ENCODE peak calls at places on chromosomes 7 and 10, in seven cellular contexts. P is heart left ventricle, K is uterus, Z is psoas muscle, V is lower lobe of right lung, N is cardiac muscle cell, I is pancreas. R is an unnamed sample.

GRCh38 chr7:151579642-151580041 is 59.9 kb upstream of the RHEB start:
- DNase-seq in Z (no peak), P (no peak), N (no peak), V (no peak), I (no peak), K (no peak), R (no peak)

GRCh38 chr10:126586878-126587277 is 83.6 kb downstream of the C10orf90 start:
- DNase-seq in Z (no peak), I (no peak), N (no peak), V (no peak), P (no peak), K (no peak), R (no peak)

GRCh38 chr10:58319599-58319998 is 15.2 kb upstream of the UBE2D1 start:
- DNase-seq in V (no peak), Z (no peak), I (no peak), P (no peak), N (no peak), K (no peak), R (no peak)

GRCh38 chr10:70678757-70679489 is 6.6 kb downstream of the ADAMTS14 start:
- DNase-seq in V (no peak), K (no peak), N (no peak), P (no peak), Z (no peak), I (no peak), R (no peak)

GRCh38 chr10:28179490-28180099 is 123.3 kb downstream of the MPP7 start:
- DNase-seq in V (no peak), I (no peak), N (peak), K (peak), P (no peak), Z (no peak), R (peak)

GRCh38 chr7:65609131-65609530 is 235.5 kb downstream of the ZNF92 start:
- DNase-seq in K (no peak), V (no peak), N (no peak), P (no peak), Z (no peak), I (no peak), R (no peak)

GRCh38 chr10:64173826-64174225 is 652.6 kb downstream of the REEP3 start:
- DNase-seq in P (no peak), Z (no peak), I (no peak), N (no peak), K (no peak), V (no peak), R (no peak)

GRCh38 chr7:127978421-127978820 is 52.8 kb downstream of the LRRC4 start:
- DNase-seq in V (no peak), Z (no peak), I (no peak), N (no peak), P (no peak), K (no peak), R (no peak)

GRCh38 chr7:127629268-127629854 is 11.4 kb upstream of the PAX4 start:
- DNase-seq in V (no peak), P (no peak), N (peak), I (peak), Z (no peak), K (no peak), R (no peak)

GRCh38 chr10:61635946-61636345 is 26.8 kb upstream of the CABCOCO1 start:
- DNase-seq in Z (no peak), I (no peak), N (no peak), P (no peak), V (no peak), K (no peak), R (no peak)

GRCh38 chr10:84237199-84238051 is 3.9 kb downstream of the LRIT1 start:
- DNase-seq in I (no peak), P (peak), Z (no peak), K (no peak), N (peak), V (no peak), R (no peak)

GRCh38 chr10:123562811-123563580 is 103.2 kb upstream of the GPR26 start:
- DNase-seq in V (no peak), I (no peak), K (no peak), N (no peak), P (no peak), Z (no peak), R (no peak)

GRCh38 chr10:3538291-3538849 is 246.6 kb downstream of the KLF6 start:
- DNase-seq in N (no peak), V (no peak), K (no peak), Z (no peak), P (no peak), I (no peak), R (no peak)

GRCh38 chr10:93245772-93246171 is 172.1 kb downstream of the CYP26A1 start:
- DNase-seq in N (no peak), I (no peak), V (no peak), P (no peak), K (no peak), Z (no peak), R (no peak)

GRCh38 chr7:1059200-1060091 is 15.1 kb downstream of the GPR146 start:
- DNase-seq in Z (peak), V (peak), N (peak), P (peak), K (no peak), I (no peak), R (peak)

GRCh38 chr10:83612746-83613145 is 526.6 kb upstream of the GHITM start:
- DNase-seq in N (peak), V (no peak), K (no peak), I (no peak), Z (no peak), P (no peak), R (no peak)

GRCh38 chr7:47418910-47419309 is 163.0 kb downstream of the TNS3 start:
- DNase-seq in Z (no peak), K (peak), N (no peak), P (no peak), V (no peak), I (no peak), R (no peak)

GRCh38 chr7:35792472-35793224 is 8.2 kb upstream of the SEPTIN7 start:
- DNase-seq in K (no peak), P (no peak), N (no peak), Z (no peak), V (no peak), I (no peak), R (no peak)

GRCh38 chr7:77570330-77571011 is 33.4 kb downstream of the PTPN12 start:
- DNase-seq in I (no peak), P (no peak), V (no peak), Z (no peak), N (no peak), K (no peak), R (no peak)

GRCh38 chr7:105521027-105521730 is 892 bp downstream of the PUS7 start:
- DNase-seq in P (peak), Z (peak), N (peak), K (peak), V (peak), I (peak), R (no peak)

GRCh38 chr7:45923290-45923689 is 2.2 kb upstream of the IGFBP3 start:
- DNase-seq in V (peak), N (peak), P (peak), K (peak), I (peak), Z (peak), R (no peak)

GRCh38 chr7:112970771-112971170 is 115.9 kb downstream of the GPR85 start:
- DNase-seq in P (no peak), Z (no peak), V (no peak), N (no peak), K (no peak), I (no peak), R (no peak)

GRCh38 chr10:95655571-95656290 is 780 bp downstream of the ALDH18A1 start:
- DNase-seq in V (no peak), K (no peak), Z (no peak), N (peak), P (no peak), I (no peak), R (peak)

DNA sequence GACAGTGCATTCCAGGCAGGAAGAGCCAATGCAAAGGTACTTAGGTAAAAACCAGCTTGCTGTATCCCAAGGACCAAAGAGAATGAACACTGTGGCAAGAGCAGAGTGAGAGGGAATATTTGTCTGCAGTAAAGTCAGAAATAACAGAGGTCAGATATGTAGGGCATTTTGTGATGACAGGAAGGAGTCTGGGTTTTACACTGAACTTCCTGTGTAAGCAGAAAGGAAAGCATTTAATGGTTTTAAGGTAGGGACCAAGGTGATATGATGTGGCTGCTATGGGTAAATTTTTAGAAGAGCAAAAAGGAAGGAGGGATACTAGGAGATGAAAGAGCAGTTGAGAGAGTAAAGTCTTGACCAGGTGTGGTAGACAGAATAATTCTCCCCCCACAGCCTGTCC is 10.1 kb downstream of the ABCB1 start:
- DNase-seq in Z (no peak), P (no peak), K (no peak), V (no peak), I (no peak), N (no peak), R (no peak)
- H3K4me3 ChIP-seq in Z (no peak), P (no peak), K (no peak), V (no peak), I (no peak), N (no peak), R (no peak)

DNA sequence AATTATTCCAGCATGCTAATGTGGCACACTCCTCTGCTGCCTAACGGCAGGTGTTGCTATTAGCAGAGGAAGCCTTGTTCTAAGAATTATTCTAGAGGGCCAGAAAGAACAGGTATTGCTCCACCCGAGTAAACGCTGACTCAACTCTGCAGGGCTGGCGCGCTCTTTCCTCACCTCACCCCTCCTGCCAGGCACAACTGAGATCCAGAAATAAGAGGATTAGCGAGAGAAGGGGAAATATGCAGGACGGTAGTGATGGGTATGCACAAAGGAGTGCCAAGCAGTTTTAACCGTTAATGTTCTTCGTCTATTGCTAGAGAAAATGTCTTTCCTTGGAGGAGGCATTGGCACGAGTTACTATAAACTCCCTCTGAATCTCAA is 382 bp upstream of the SCIN start:
- DNase-seq in I (no peak), V (peak), P (no peak), N (no peak), Z (no peak), K (no peak), R (no peak)
- H3K4me3 ChIP-seq in I (peak), V (peak), P (peak), N (peak), Z (peak), K (peak), R (no peak)

GRCh38 chr10:99520040-99520803 is 12.5 kb upstream of the NKX2-3 start:
- DNase-seq in P (no peak), Z (no peak), K (no peak), I (no peak), N (no peak), V (no peak), R (no peak)
- H3K4me3 ChIP-seq in P (no peak), Z (no peak), K (no peak), I (no peak), N (peak), V (no peak), R (no peak)

GRCh38 chr7:6435486-6436384 is 12.0 kb downstream of the DAGLB start:
- DNase-seq in N (peak), Z (peak), I (peak), V (peak), K (peak), P (peak), R (peak)
- H3K4me3 ChIP-seq in N (no peak), Z (no peak), I (no peak), V (peak), K (no peak), P (peak), R (no peak)

DNA sequence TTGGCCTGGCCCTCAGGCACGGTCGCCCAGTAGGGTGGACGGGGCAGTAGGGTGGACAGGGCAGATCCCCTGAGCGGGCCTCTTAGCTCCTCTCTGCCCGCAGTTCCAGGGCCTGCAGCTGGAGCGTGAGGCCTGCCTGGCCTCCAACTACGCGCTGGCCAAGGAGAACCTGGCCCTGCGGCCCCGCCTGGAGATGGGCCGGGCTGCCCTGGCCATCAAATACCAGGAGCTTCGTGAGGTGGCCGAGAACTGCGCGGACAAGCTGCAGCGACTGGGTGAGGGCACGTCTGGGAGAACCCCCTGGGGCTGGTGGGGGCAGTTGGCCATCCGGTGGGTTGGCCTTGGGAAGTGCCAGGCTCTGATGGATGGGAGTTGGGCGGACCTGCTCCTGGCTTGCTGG is 1.7 kb downstream of the VPS37D start:
- DNase-seq in I (no peak), N (no peak), Z (peak), V (no peak), K (no peak), P (no peak), R (no peak)
- H3K4me3 ChIP-seq in I (no peak), N (no peak), Z (no peak), V (no peak), K (no peak), P (no peak), R (no peak)

GRCh38 chr10:49610735-49611165 is 640 bp downstream of the SLC18A3 start:
- DNase-seq in P (no peak), N (peak), I (peak), K (no peak), Z (peak), V (no peak), R (no peak)
- H3K4me3 ChIP-seq in P (no peak), N (peak), I (no peak), K (no peak), Z (peak), V (no peak), R (no peak)

GRCh38 chr7:157792954-157793353 is 456.1 kb downstream of the DNAJB6 start:
- DNase-seq in Z (peak), I (no peak), P (no peak), N (no peak), V (no peak), K (no peak), R (no peak)

GRCh38 chr7:157793973-157794763 is 457.4 kb downstream of the DNAJB6 start:
- DNase-seq in N (no peak), Z (peak), P (no peak), V (no peak), I (no peak), K (no peak), R (no peak)

GRCh38 chr7:157795631-157796030 is 458.8 kb downstream of the DNAJB6 start:
- DNase-seq in I (no peak), Z (peak), V (no peak), N (no peak), P (no peak), K (no peak), R (no peak)

GRCh38 chr7:157795199-157795598 is 458.4 kb downstream of the DNAJB6 start:
- DNase-seq in I (no peak), K (no peak), P (no peak), V (no peak), Z (peak), N (no peak), R (no peak)

GRCh38 chr7:157794764-157795101 is 457.9 kb downstream of the DNAJB6 start:
- DNase-seq in P (no peak), V (no peak), K (no peak), Z (peak), I (no peak), N (no peak), R (no peak)
- H3K4me3 ChIP-seq in P (no peak), V (no peak), K (no peak), Z (no peak), I (no peak), N (no peak), R (no peak)

GRCh38 chr7:70829221-70830059 is 302.5 kb upstream of the GALNT17 start:
- DNase-seq in P (no peak), I (peak), Z (peak), N (peak), V (peak), K (peak), R (peak)
- H3K4me3 ChIP-seq in P (peak), I (no peak), Z (no peak), N (no peak), V (peak), K (no peak), R (peak)

GRCh38 chr7:8441602-8442294 is 8.3 kb downstream of the NXPH1 start:
- DNase-seq in K (no peak), V (no peak), Z (no peak), I (no peak), N (no peak), P (no peak), R (no peak)
- H3K4me3 ChIP-seq in K (no peak), V (no peak), Z (no peak), I (no peak), N (peak), P (no peak), R (no peak)

DNA sequence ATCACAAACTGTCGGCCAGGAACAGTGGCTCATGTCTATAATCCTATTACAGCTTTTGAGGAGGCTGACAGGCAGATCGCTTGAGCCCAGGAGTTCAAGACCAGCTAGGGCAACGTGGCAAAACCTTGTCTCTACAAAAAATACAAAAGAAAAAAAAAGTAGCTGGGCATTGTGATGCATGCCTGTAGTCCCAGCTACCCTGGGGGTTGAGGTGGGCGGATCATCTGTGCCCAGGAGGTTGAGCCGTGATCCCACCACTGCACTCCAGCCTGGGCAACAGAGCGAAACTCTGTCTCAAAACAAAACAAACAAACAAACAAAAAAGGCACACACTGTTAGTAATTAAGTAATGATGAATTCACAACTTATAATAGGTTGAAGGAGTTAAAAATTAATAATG is 441.5 kb upstream of the PCDH15 start:
- DNase-seq in P (no peak), V (no peak), I (no peak), Z (no peak), K (no peak), N (no peak), R (no peak)
- H3K4me3 ChIP-seq in P (no peak), V (no peak), I (no peak), Z (no peak), K (no peak), N (no peak), R (no peak)

R was measured in Jurkat, Clone E6-1.